ENCODE peak calls at places on chromosomes 11 and 22, in ten cellular contexts. I is activated T-cell treated with anti-CD3 and anti-CD28 coated beads for 1 hour, G is ACHN, W is GM03348, B is left ventricle myocardium inferior, P is astrocyte of the spinal cord, L is fibroblast of pulmonary artery, T is mammary epithelial cell, Y is hepatocyte, Q is hepatic stellate cell. R is an unnamed sample.

GRCh38 chr11:64856382-64857227 is 12.2 kb upstream of the CDC42BPG start:
- DNase-seq in I (no peak), G (peak; percentile 86), W (peak; percentile 73), B (no peak), P (peak; percentile 62), L (peak; percentile 75), T (peak; percentile 93), Y (peak; percentile 80), Q (peak; percentile 92), R (no peak)

GRCh38 chr22:19419464-19420178 is 11.9 kb downstream of the HIRA start:
- DNase-seq in I (no peak), G (no peak), W (no peak), B (no peak), P (no peak), L (peak; percentile 28), T (peak; percentile 2), Y (no peak), Q (no peak), R (no peak)

GRCh38 chr22:27129266-27129665 is 471.9 kb downstream of the MIAT start:
- DNase-seq in I (no peak), G (no peak), W (peak; percentile 60), B (no peak), P (no peak), L (peak; percentile 85), T (peak; percentile 90), Y (no peak), Q (no peak), R (no peak)

GRCh38 chr11:119061256-119061655 is 4.3 kb upstream of the HYOU1 start:
- DNase-seq in I (no peak), G (no peak), W (no peak), B (no peak), P (no peak), L (no peak), T (no peak), Y (no peak), Q (no peak), R (no peak)

GRCh38 chr11:34749666-34750659 is 129.1 kb downstream of the EHF start:
- DNase-seq in I (no peak), G (no peak), W (peak; percentile 82), B (peak; percentile 74), P (peak; percentile 90), L (peak; percentile 97), T (peak; percentile 86), Y (peak; percentile 35), Q (peak; percentile 31), R (no peak)

GRCh38 chr11:121763526-121763925 is 310.8 kb upstream of the SORL1-AS1 start:
- DNase-seq in I (no peak), G (no peak), W (no peak), B (no peak), P (no peak), L (no peak), T (no peak), Y (no peak), Q (no peak), R (no peak)

GRCh38 chr11:105033344-105033743 is 1.6 kb downstream of the CASP1 start:
- DNase-seq in I (no peak), G (no peak), W (no peak), B (no peak), P (no peak), L (no peak), T (no peak), Y (no peak), Q (no peak), R (no peak)

GRCh38 chr11:91959411-91959810 is 265.2 kb upstream of the FAT3 start:
- DNase-seq in I (no peak), G (no peak), W (no peak), B (no peak), P (no peak), L (no peak), T (no peak), Y (no peak), Q (no peak), R (no peak)

GRCh38 chr11:134271978-134272377 is 4.2 kb upstream of the GLB1L3 start:
- DNase-seq in I (no peak), G (no peak), W (no peak), B (no peak), P (no peak), L (no peak), T (no peak), Y (no peak), Q (no peak), R (no peak)

GRCh38 chr11:58905716-58906547 is 33.4 kb upstream of the GLYATL1 start:
- DNase-seq in I (no peak), G (peak; percentile 92), W (peak; percentile 96), B (peak; percentile 63), P (peak; percentile 92), L (peak; percentile 91), T (peak; percentile 93), Y (peak; percentile 84), Q (peak; percentile 81), R (no peak)

GRCh38 chr11:28798286-28798685 is 690.1 kb downstream of the METTL15 start:
- DNase-seq in I (no peak), G (no peak), W (no peak), B (no peak), P (peak; percentile 8), L (no peak), T (no peak), Y (no peak), Q (no peak), R (no peak)

GRCh38 chr11:64894070-64894811 is 15.8 kb upstream of the EHD1 start:
- DNase-seq in I (peak; percentile 93), G (peak; percentile 65), W (peak; percentile 86), B (peak; percentile 91), P (peak; percentile 39), L (peak; percentile 73), T (peak; percentile 39), Y (peak; percentile 89), Q (peak; percentile 82), R (peak; percentile 91)

GRCh38 chr22:45308624-45309421 is 911 bp upstream of the FAM118A start:
- DNase-seq in I (no peak), G (no peak), W (no peak), B (no peak), P (no peak), L (no peak), T (no peak), Y (no peak), Q (no peak), R (no peak)

GRCh38 chr22:40118979-40119378 is 58.7 kb upstream of the TNRC6B start:
- DNase-seq in I (no peak), G (no peak), W (no peak), B (no peak), P (no peak), L (no peak), T (no peak), Y (no peak), Q (no peak), R (no peak)

GRCh38 chr11:100965346-100965745 is 164.3 kb downstream of the PGR start:
- DNase-seq in I (no peak), G (no peak), W (no peak), B (no peak), P (no peak), L (no peak), T (no peak), Y (no peak), Q (no peak), R (no peak)

GRCh38 chr11:59247535-59248227 is 35.0 kb upstream of the MPEG1 start:
- DNase-seq in I (no peak), G (no peak), W (no peak), B (peak; percentile 38), P (peak; percentile 3), L (peak; percentile 55), T (peak; percentile 57), Y (no peak), Q (no peak), R (no peak)

GRCh38 chr22:45296628-45297297 is 12.0 kb downstream of the UPK3A start:
- DNase-seq in I (no peak), G (no peak), W (no peak), B (no peak), P (no peak), L (no peak), T (no peak), Y (no peak), Q (no peak), R (peak; percentile 32)

GRCh38 chr22:28674121-28674563 is 5.5 kb downstream of the TTC28 start:
- DNase-seq in I (no peak), G (peak; percentile 35), W (peak; percentile 57), B (no peak), P (peak; percentile 71), L (peak; percentile 39), T (peak; percentile 68), Y (no peak), Q (no peak), R (no peak)

GRCh38 chr11:61731956-61732675 is 20.3 kb upstream of the MYRF start:
- DNase-seq in I (no peak), G (no peak), W (peak; percentile 47), B (no peak), P (no peak), L (no peak), T (no peak), Y (no peak), Q (no peak), R (no peak)

GRCh38 chr11:75526192-75526541 is 426 bp upstream of the GDPD5 start:
- DNase-seq in I (no peak), G (no peak), W (no peak), B (no peak), P (no peak), L (no peak), T (no peak), Y (no peak), Q (no peak), R (no peak)

GRCh38 chr22:38467904-38468760 is at the start of gene KDELR3:
- DNase-seq in I (peak; percentile 27), G (peak; percentile 52), W (peak; percentile 99), B (peak; percentile 72), P (peak; percentile 55), L (peak; percentile 74), T (peak; percentile 81), Y (peak; percentile 92), Q (peak; percentile 94), R (no peak)

GRCh38 chr22:50317178-50317577 is 9.6 kb downstream of the DENND6B start:
- DNase-seq in I (no peak), G (no peak), W (no peak), B (no peak), P (no peak), L (no peak), T (no peak), Y (peak; percentile 3), Q (no peak), R (no peak)

GRCh38 chr11:85626496-85626895 is 648 bp downstream of the DLG2 start:
- DNase-seq in I (no peak), G (no peak), W (no peak), B (no peak), P (no peak), L (no peak), T (no peak), Y (peak; percentile 10), Q (no peak), R (no peak)

GRCh38 chr22:38867496-38868285 is 4.3 kb downstream of the CBX6 start:
- DNase-seq in I (no peak), G (no peak), W (no peak), B (no peak), P (no peak), L (no peak), T (no peak), Y (peak; percentile 5), Q (no peak), R (no peak)

GRCh38 chr11:2194877-2195755 is 23.5 kb upstream of the TH start:
- DNase-seq in I (peak; percentile 38), G (peak; percentile 24), W (peak; percentile 88), B (no peak), P (peak; percentile 15), L (peak; percentile 26), T (peak; percentile 11), Y (peak; percentile 65), Q (peak; percentile 70), R (peak; percentile 42)

GRCh38 chr22:26904483-26904882 is 247.1 kb downstream of the MIAT start:
- DNase-seq in I (no peak), G (no peak), W (peak; percentile 28), B (no peak), P (no peak), L (no peak), T (no peak), Y (no peak), Q (no peak), R (no peak)

GRCh38 chr11:113551645-113552044 is 76.4 kb upstream of the DRD2 start:
- DNase-seq in I (no peak), G (no peak), W (no peak), B (no peak), P (no peak), L (no peak), T (no peak), Y (no peak), Q (no peak), R (no peak)